ENCODE peak calls at places on chromosomes 3 and 15, in eight cellular contexts. A is Panc1, E is cardiac muscle cell, X is adrenal gland, R is neural progenitor cell, C is fibroblast of lung, K is RWPE1, S is heart right ventricle. F is an unnamed sample.

GRCh38 chr15:75904241-75904631 is 558 bp downstream of the FBXO22 start:
- DNase-seq in A (no peak), E (peak), X (no peak), R (peak), C (peak), K (peak), S (peak), F (no peak)

GRCh38 chr3:122680381-122681293 is at the start of gene PARP14:
- DNase-seq in A (no peak), E (peak), X (peak), R (peak), C (peak), K (peak), S (peak), F (peak)

GRCh38 chr15:87038404-87038803 is 958.7 kb downstream of the AGBL1 start:
- DNase-seq in A (no peak), E (no peak), X (no peak), R (peak), C (no peak), K (no peak), S (no peak), F (no peak)

GRCh38 chr15:90902996-90903732 is at the start of gene MAN2A2:
- DNase-seq in A (no peak), E (peak), X (peak), R (peak), C (peak), K (peak), S (peak), F (no peak)

GRCh38 chr3:35448681-35449080 is 190.6 kb upstream of the ARPP21 start:
- DNase-seq in A (no peak), E (no peak), X (no peak), R (no peak), C (no peak), K (no peak), S (no peak), F (no peak)

GRCh38 chr3:59595830-59596229 is 546.0 kb upstream of the CFAP20DC start:
- DNase-seq in A (no peak), E (no peak), X (no peak), R (no peak), C (no peak), K (no peak), S (no peak), F (no peak)

GRCh38 chr3:117628896-117629295 is 919.3 kb downstream of the TUSC7 start:
- DNase-seq in A (no peak), E (no peak), X (no peak), R (no peak), C (peak), K (peak), S (peak), F (peak)

GRCh38 chr3:172673210-172673679 is 37.6 kb downstream of the NCEH1 start:
- DNase-seq in A (peak), E (peak), X (peak), R (peak), C (peak), K (peak), S (peak), F (no peak)

GRCh38 chr3:78825858-78826215 is 942.0 kb downstream of the ROBO1 start:
- DNase-seq in A (no peak), E (no peak), X (no peak), R (no peak), C (no peak), K (no peak), S (no peak), F (no peak)

GRCh38 chr3:106333911-106334618 is 465.3 kb upstream of the CBLB start:
- DNase-seq in A (no peak), E (no peak), X (no peak), R (no peak), C (peak), K (no peak), S (no peak), F (peak)

GRCh38 chr3:186109897-186110803 is 1.3 kb upstream of the ETV5 start:
- DNase-seq in A (no peak), E (no peak), X (peak), R (peak), C (peak), K (no peak), S (no peak), F (no peak)

GRCh38 chr3:127074900-127075360 is 92.0 kb downstream of the PLXNA1 start:
- DNase-seq in A (no peak), E (no peak), X (no peak), R (peak), C (peak), K (peak), S (no peak), F (no peak)

GRCh38 chr15:74978503-74978902 is 16.9 kb upstream of the SCAMP5 start:
- DNase-seq in A (no peak), E (no peak), X (peak), R (no peak), C (peak), K (peak), S (no peak), F (no peak)

GRCh38 chr15:91950054-91950453 is 96.5 kb downstream of the SLCO3A1 start:
- DNase-seq in A (no peak), E (no peak), X (no peak), R (no peak), C (no peak), K (no peak), S (no peak), F (no peak)

GRCh38 chr3:36933540-36934296 is 11.1 kb downstream of the TRANK1 start:
- DNase-seq in A (no peak), E (no peak), X (no peak), R (no peak), C (no peak), K (no peak), S (no peak), F (no peak)

GRCh38 chr3:7201784-7202183 is 340.9 kb downstream of the GRM7 start:
- DNase-seq in A (no peak), E (no peak), X (no peak), R (no peak), C (no peak), K (no peak), S (no peak), F (no peak)

GRCh38 chr15:81858586-81858985 is 187.2 kb downstream of the MEX3B start:
- DNase-seq in A (no peak), E (no peak), X (no peak), R (no peak), C (no peak), K (no peak), S (no peak), F (no peak)
- H3K27ac ChIP-seq in A (no peak), E (no peak), X (no peak), R (no peak), C (no peak), K (no peak), S (no peak), F (no peak)

DNA sequence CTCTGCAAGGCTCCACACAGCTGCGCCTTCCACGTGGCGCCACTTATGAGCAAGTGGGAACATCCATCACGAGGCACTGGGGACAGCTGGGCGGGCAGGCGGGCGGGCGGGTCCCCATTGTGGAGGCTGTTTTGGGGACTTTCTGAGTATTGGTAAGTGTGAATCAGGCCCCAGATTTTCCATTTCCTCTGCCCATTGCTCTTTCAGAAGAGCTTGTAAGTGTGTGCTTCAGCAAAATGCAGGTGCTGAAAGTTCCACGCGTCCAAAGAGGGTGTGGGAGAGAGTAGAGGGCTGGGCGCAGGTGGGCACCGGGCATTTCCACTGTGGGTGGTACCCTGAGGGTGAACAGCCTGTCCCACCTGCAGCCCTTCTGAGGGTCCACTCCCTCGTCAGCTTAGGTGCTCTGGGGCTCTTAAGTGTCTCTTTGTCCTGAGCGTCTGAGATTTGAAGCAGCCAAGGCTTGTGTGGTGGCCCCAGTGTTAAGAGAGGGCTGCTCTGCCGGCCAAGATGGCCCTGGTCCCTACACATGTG is 177.1 kb downstream of the RPLP1 start:
- DNase-seq in A (no peak), E (no peak), X (no peak), R (no peak), C (no peak), K (no peak), S (no peak), F (no peak)
- TF ChIP-seq CTCF in A (no peak), E (no peak), X (no peak), R (no peak), C (no peak), K (no peak), S (no peak), F (no peak)

DNA sequence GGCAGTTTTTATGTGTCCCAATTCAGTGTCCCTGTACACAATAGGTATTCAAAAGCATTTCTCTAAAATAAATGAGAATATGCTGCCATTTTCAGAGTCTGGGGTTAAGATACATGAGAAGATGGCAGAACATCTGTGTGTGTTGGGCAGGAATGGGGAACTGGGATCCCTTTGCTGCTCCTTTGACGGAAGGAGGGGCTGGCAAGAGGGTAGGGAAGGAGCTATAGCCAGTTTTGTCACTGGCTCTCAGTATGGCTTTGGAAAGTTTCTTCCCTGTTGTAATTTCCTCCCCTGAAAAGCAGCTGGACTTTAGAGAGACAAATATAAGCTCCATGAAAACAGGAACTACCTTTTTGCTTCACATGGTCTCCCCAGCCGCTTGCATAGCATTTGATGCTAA is 137.5 kb upstream of the PRR23C start:
- DNase-seq in A (no peak), E (no peak), X (no peak), R (no peak), C (no peak), K (no peak), S (no peak), F (no peak)
- H3K27ac ChIP-seq in A (no peak), E (no peak), X (no peak), R (no peak), C (no peak), K (no peak), S (no peak), F (no peak)

GRCh38 chr15:83657549-83657948 is 3.6 kb downstream of the ADAMTSL3 start:
- DNase-seq in A (no peak), E (no peak), X (no peak), R (peak), C (no peak), K (no peak), S (peak), F (no peak)
- TF ChIP-seq CTCF in A (peak), E (peak), X (peak), R (peak), C (peak), K (no peak), S (peak), F (peak)

F was measured in AG04450.